ENCODE peak calls at places on chromosomes 4 and X, in five cellular contexts. O is HepG2, G is HEK293T, A is NT2/D1, M is H1. D is an unnamed sample.

GRCh38 chr4:8739357-8739756 is 132.3 kb downstream of the HMX1 start:
- DNase-seq in O (no peak), G (no peak), A (no peak), M (no peak), D (no peak)

GRCh38 chrX:1390621-1391369 is 1.1 kb downstream of the SLC25A6 start:
- DNase-seq in O (no peak), G (no peak), A (no peak), M (no peak), D (no peak)

GRCh38 chrX:131626681-131627296 is 82.9 kb downstream of the OR13H1 start:
- DNase-seq in O (no peak), G (no peak), A (no peak), M (no peak), D (no peak)

GRCh38 chr4:145058256-145058655 is 39.7 kb downstream of the ANAPC10 start:
- DNase-seq in O (no peak), G (no peak), A (no peak), M (no peak), D (no peak)

GRCh38 chr4:67533112-67533511 is 12.2 kb downstream of the CENPC start:
- DNase-seq in O (no peak), G (no peak), A (no peak), M (no peak), D (no peak)

GRCh38 chr4:85964298-85964697 is 395.6 kb downstream of the MAPK10 start:
- DNase-seq in O (no peak), G (no peak), A (no peak), M (no peak), D (no peak)

GRCh38 chrX:43644124-43644701 is 11.9 kb upstream of the MAOA start:
- DNase-seq in O (no peak), G (no peak), A (no peak), M (no peak), D (no peak)

GRCh38 chrX:36087366-36087765 is 167.8 kb downstream of the CFAP47 start:
- DNase-seq in O (no peak), G (no peak), A (no peak), M (no peak), D (no peak)

GRCh38 chr4:188495169-188495568 is 355.9 kb downstream of the TRIML1 start:
- DNase-seq in O (no peak), G (no peak), A (no peak), M (no peak), D (no peak)

GRCh38 chr4:113674251-113674650 is 87.3 kb downstream of the CAMK2D start:
- DNase-seq in O (no peak), G (no peak), A (no peak), M (no peak), D (no peak)

GRCh38 chrX:149512225-149512885 is 7.2 kb upstream of the IDS start:
- DNase-seq in O (peak; percentile 49), G (peak; percentile 73), A (no peak), M (no peak), D (peak; percentile 13)

GRCh38 chrX:5674036-5674435 is 554.6 kb downstream of the NLGN4X start:
- DNase-seq in O (no peak), G (no peak), A (no peak), M (no peak), D (no peak)

GRCh38 chr4:119087656-119088055 is 48.0 kb upstream of the MYOZ2 start:
- DNase-seq in O (no peak), G (no peak), A (no peak), M (no peak), D (no peak)

GRCh38 chr4:123787710-123788109 is 391.1 kb downstream of the SPRY1 start:
- DNase-seq in O (no peak), G (no peak), A (no peak), M (no peak), D (no peak)

GRCh38 chr4:138014664-138015288 is 227.4 kb downstream of the SLC7A11 start:
- DNase-seq in O (no peak), G (peak; percentile 7), A (no peak), M (no peak), D (no peak)

GRCh38 chrX:74422029-74422352 is 698 bp downstream of the SLC16A2 start:
- DNase-seq in O (no peak), G (no peak), A (no peak), M (no peak), D (no peak)

GRCh38 chrX:2507904-2508630 is 7.3 kb upstream of the DHRSX start:
- DNase-seq in O (no peak), G (no peak), A (no peak), M (no peak), D (no peak)

GRCh38 chr4:48653217-48654014 is 126.7 kb downstream of the FRYL start:
- DNase-seq in O (no peak), G (peak; percentile 9), A (no peak), M (no peak), D (no peak)

GRCh38 chr4:8228319-8229250 is 29.5 kb downstream of the SH3TC1 start:
- DNase-seq in O (no peak), G (no peak), A (no peak), M (no peak), D (peak; percentile 76)

GRCh38 chr4:87839309-87839946 is 6.7 kb downstream of the MEPE start:
- DNase-seq in O (no peak), G (peak; percentile 50), A (peak; percentile 9), M (no peak), D (no peak)

GRCh38 chrX:50973199-50973598 is 62.7 kb downstream of the BMP15 start:
- DNase-seq in O (no peak), G (no peak), A (no peak), M (no peak), D (no peak)

GRCh38 chrX:151393514-151393913 is 3.5 kb upstream of the VMA21 start:
- DNase-seq in O (no peak), G (no peak), A (peak; percentile 16), M (no peak), D (no peak)

DNA sequence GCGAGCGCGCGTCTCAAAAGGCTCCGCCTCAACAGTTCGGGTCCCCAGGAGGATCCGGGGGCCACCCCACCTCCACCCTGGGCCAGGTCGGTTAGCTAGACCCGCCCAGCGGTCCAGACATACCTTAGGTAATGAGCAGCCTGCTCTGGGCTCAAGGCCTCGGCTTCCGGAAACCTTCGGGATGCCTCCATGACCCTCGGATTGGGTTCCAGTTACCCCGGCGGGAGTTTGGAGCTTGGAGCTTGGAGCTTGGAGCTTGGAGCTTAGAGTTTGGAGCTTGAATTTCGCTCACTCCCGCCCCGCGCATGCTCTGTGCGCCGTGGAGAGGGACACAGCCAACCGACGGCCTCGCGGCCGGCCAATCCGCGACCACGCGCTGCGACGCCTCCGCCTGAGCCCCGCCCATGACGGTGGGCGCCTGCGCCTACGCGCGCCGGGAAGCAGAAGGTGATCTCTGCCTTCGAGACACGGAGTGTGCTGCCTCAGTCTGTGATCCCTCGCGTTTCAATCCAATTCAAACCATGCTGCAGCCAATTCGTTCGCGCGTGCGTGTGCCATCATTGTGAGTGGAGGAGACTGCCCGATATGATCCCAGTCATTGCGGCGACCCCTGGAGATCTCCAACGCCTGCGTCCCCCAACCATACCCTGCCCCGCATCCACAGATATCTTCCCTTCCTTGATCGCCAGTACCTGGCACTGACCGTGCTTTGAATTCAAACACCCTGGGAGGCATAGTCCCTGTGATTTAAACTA is at the start of gene ERCC6L:
- DNase-seq in O (peak; percentile 70), G (peak; percentile 94), A (peak; percentile 89), M (peak; percentile 72), D (peak; percentile 51)
- TF ChIP-seq SUZ12 in O (no peak), G (no peak), A (no peak), M (no peak), D (no peak)

GRCh38 chr4:177214935-177215334 is 94.7 kb upstream of the NEIL3 start:
- DNase-seq in O (no peak), G (no peak), A (no peak), M (no peak), D (no peak)
- TF ChIP-seq SUZ12 in O (no peak), G (no peak), A (no peak), M (no peak), D (no peak)

DNA sequence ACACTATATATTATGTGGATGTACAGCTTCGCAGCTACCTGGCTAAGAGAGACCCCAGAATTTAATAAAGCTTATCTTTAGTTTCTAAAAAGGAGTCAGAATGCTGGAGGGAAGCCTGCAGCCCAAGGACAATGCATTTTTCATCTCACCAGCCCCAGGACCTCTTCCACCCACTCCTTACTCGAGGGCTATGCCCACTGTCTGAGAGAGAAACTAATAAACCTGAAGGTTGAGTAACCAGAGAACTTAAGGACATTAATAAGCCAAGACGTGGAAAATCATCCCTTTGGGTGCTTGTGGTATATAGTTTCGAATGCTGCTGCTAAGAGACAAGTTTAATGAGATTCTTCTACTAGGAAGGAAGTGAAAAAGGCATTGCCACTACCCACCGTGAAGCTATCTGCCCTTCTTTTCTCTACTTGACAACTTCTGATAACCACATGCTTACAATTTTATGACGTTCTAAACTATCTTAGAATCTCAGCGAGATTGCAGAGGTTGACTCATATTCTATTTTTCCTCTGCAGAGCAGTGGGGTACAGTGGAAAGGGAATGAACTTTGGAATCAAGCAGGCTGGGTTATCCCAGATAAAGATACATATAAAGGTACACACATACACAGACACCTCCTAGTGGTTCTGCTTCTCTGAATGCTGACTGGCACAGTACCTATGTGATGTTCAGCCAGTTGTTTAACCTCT is 3.3 kb downstream of the RELL1 start:
- DNase-seq in O (peak; percentile 85), G (no peak), A (no peak), M (no peak), D (peak; percentile 87)
- TF ChIP-seq SUZ12 in O (no peak), G (no peak), A (no peak), M (no peak), D (no peak)

GRCh38 chrX:4547218-4547836 is 833.9 kb upstream of the PRKX start:
- DNase-seq in O (peak; percentile 8), G (peak; percentile 49), A (peak; percentile 57), M (no peak), D (peak; percentile 5)
- TF ChIP-seq SUZ12 in O (no peak), G (no peak), A (no peak), M (no peak), D (no peak)

GRCh38 chr4:154361450-154361849 is 130.1 kb downstream of the DCHS2 start:
- DNase-seq in O (no peak), G (no peak), A (no peak), M (no peak), D (no peak)
- TF ChIP-seq SUZ12 in O (no peak), G (no peak), A (no peak), M (no peak), D (no peak)

DNA sequence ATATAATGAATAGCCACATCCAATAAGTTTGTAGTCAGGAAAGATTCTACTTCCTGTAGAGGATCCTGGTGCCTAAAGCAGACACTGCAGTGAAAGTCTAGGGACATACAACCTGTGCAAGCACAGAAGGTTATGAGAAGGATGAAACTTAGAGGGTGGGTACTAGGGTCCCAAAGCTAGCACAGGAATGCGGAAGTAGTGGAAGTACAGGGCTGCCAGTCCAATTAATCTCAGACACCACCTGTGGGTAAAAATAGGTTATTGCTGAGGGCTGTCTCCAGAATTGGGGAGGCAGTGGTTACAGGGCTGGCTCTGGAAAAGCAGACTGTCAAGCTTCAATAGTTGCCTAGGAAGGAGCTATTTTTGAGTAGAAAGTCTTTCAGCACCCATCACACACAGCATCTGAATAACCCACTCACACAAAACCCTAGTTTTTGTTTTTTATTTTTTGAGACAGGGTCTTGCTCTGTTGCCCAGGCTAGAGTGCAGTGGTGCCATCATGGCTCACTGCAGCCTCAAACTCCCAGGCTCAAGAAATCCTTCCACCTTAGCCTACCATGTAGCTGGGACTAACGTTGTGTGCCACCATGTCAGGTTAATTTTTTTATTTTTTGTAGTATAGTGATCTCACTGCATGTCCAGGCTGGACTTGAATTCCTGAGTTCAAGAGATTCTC is 50.8 kb upstream of the ELF2 start:
- DNase-seq in O (peak; percentile 38), G (peak; percentile 16), A (no peak), M (no peak), D (no peak)
- TF ChIP-seq SUZ12 in O (no peak), G (no peak), A (no peak), M (no peak), D (no peak)

D was measured in GM12878.